ENCODE peak calls at places on chromosomes 12 and 14, in five cellular contexts. E is BE2C, M is globus pallidus, Q is endothelial cell, V is endodermal cell. K is an unnamed sample.

GRCh38 chr14:21084988-21085853 is 13.2 kb downstream of the ZNF219 start:
- DNase-seq in M (no peak), V (no peak), E (no peak), Q (no peak), K (no peak)

GRCh38 chr14:99602054-99602787 is 1.8 kb downstream of the CCDC85C start:
- DNase-seq in V (no peak), Q (no peak), E (no peak), M (no peak), K (no peak)

GRCh38 chr14:21300892-21301291 is 21.0 kb downstream of the RPGRIP1 start:
- DNase-seq in Q (peak; percentile 41), V (peak; percentile 84), E (peak; percentile 71), M (peak; percentile 7), K (no peak)

GRCh38 chr12:15265868-15266267 is 44.7 kb upstream of the RERG start:
- DNase-seq in M (no peak), V (no peak), E (no peak), Q (no peak), K (no peak)

GRCh38 chr14:73392329-73393257 is 65.8 kb downstream of the NUMB start:
- DNase-seq in M (no peak), V (no peak), E (no peak), Q (no peak), K (peak; percentile 14)

GRCh38 chr12:13234045-13234641 is 37.6 kb downstream of the EMP1 start:
- DNase-seq in Q (peak; percentile 67), M (no peak), E (peak; percentile 46), V (peak; percentile 91), K (peak; percentile 26)

GRCh38 chr14:99522457-99522891 is 41.3 kb downstream of the CCNK start:
- DNase-seq in V (peak; percentile 79), E (peak; percentile 51), Q (no peak), M (no peak), K (no peak)

GRCh38 chr12:23810327-23810902 is 139.1 kb downstream of the SOX5 start:
- DNase-seq in V (no peak), M (no peak), E (no peak), Q (no peak), K (no peak)

GRCh38 chr14:103679351-103679750 is 35.9 kb downstream of the XRCC3 start:
- DNase-seq in V (peak; percentile 76), Q (peak; percentile 37), E (peak; percentile 70), M (no peak), K (peak; percentile 82)

GRCh38 chr12:50947932-50948331 is 4.4 kb upstream of the HIGD1C start:
- DNase-seq in Q (no peak), V (no peak), E (no peak), M (no peak), K (no peak)

GRCh38 chr14:100293497-100294212 is 12.6 kb downstream of the SLC25A29 start:
- DNase-seq in V (peak; percentile 25), Q (no peak), E (no peak), M (no peak), K (peak; percentile 15)

GRCh38 chr14:105416671-105417070 is 3.0 kb upstream of the MTA1 start:
- DNase-seq in E (no peak), Q (no peak), M (no peak), V (no peak), K (no peak)

GRCh38 chr14:20415723-20416622 is 2.7 kb upstream of the TEP1 start:
- DNase-seq in V (peak; percentile 65), E (peak; percentile 27), M (peak; percentile 66), Q (peak; percentile 50), K (peak; percentile 64)

GRCh38 chr14:72894323-72894622 is 372 bp upstream of the DPF3 start:
- DNase-seq in Q (no peak), V (no peak), E (no peak), M (no peak), K (no peak)

GRCh38 chr12:56631790-56632700 is 1.9 kb upstream of the BAZ2A start:
- DNase-seq in M (peak; percentile 48), V (peak; percentile 90), E (peak; percentile 75), Q (peak; percentile 20), K (peak; percentile 80)

GRCh38 chr14:77177623-77178185 is 3.9 kb upstream of the TMEM63C start:
- DNase-seq in V (no peak), Q (no peak), M (no peak), E (no peak), K (no peak)

GRCh38 chr12:51442324-51442723 is 17.7 kb downstream of the SLC4A8 start:
- DNase-seq in Q (no peak), V (no peak), M (no peak), E (no peak), K (no peak)

GRCh38 chr12:132174703-132175490 is 30.6 kb downstream of the NOC4L start:
- DNase-seq in E (no peak), V (no peak), Q (no peak), M (no peak), K (no peak)

GRCh38 chr12:19561411-19561961 is 122.2 kb downstream of the AEBP2 start:
- DNase-seq in Q (no peak), V (no peak), E (no peak), M (no peak), K (no peak)

GRCh38 chr14:41899416-41899815 is 292.7 kb downstream of the LRFN5 start:
- DNase-seq in Q (no peak), V (no peak), E (no peak), M (no peak), K (no peak)

GRCh38 chr12:4806439-4807115 is 86.4 kb downstream of the GALNT8 start:
- DNase-seq in E (no peak), V (no peak), M (no peak), Q (no peak), K (no peak)

GRCh38 chr14:58898655-58899316 is 261.0 kb downstream of the DACT1 start:
- DNase-seq in E (no peak), M (no peak), V (no peak), Q (no peak), K (no peak)

GRCh38 chr12:52646613-52647012 is 5.4 kb downstream of the KRT2 start:
- DNase-seq in V (peak; percentile 72), Q (no peak), E (no peak), M (no peak), K (no peak)

GRCh38 chr12:91910871-91911388 is 234.7 kb downstream of the BTG1 start:
- DNase-seq in M (no peak), E (no peak), V (no peak), Q (no peak), K (no peak)

GRCh38 chr12:15584366-15585041 is 204.7 kb downstream of the EPS8 start:
- DNase-seq in E (peak; percentile 36), M (peak; percentile 82), Q (no peak), V (no peak), K (peak; percentile 31)

GRCh38 chr12:19304149-19304780 is 135.0 kb upstream of the AEBP2 start:
- DNase-seq in M (no peak), V (no peak), E (no peak), Q (no peak), K (no peak)

GRCh38 chr12:2963760-2964292 is 4.6 kb downstream of the TEAD4 start:
- DNase-seq in V (peak; percentile 93), M (no peak), E (no peak), Q (peak; percentile 42), K (no peak)

GRCh38 chr12:8860165-8860961 is 37.9 kb downstream of the A2ML1 start:
- DNase-seq in V (peak; percentile 90), M (peak; percentile 35), Q (peak; percentile 46), E (no peak), K (peak; percentile 44)

GRCh38 chr14:96095581-96096476 is 56.7 kb downstream of the C14orf132 start:
- DNase-seq in Q (no peak), M (no peak), E (peak; percentile 96), V (peak; percentile 48), K (no peak)

GRCh38 chr12:116863275-116863767 is 17.9 kb downstream of the HRK start:
- DNase-seq in E (peak; percentile 23), V (peak; percentile 96), Q (peak; percentile 55), M (no peak), K (no peak)

GRCh38 chr12:49365542-49365941 is 1.7 kb upstream of the SPATS2 start:
- DNase-seq in Q (no peak), E (no peak), M (no peak), V (peak; percentile 19), K (no peak)

K was measured in GM20000.